ENCODE peak calls at places on chromosomes 11 and 22, in ten cellular contexts. One of them, this sample, is unnamed.

GRCh38 chr11:45921561-45922424 is 663 bp upstream of the LARGE2 start:
- DNase-seq in stimulated activated CD4-positive, alpha-beta T cell treated with anti-CD3 and anti-CD28 coated beads, Interleukin-12 subunit alpha, Interleukin-12 subunit beta, amount 100 ng/mL, for 4 hours: no peak
- DNase-seq in cerebellar cortex: no peak
- DNase-seq in neuronal stem cell: peak
- DNase-seq in frontal cortex: no peak
- DNase-seq in cardiac septum: peak
- DNase-seq in dermis blood vessel endothelial cell: no peak
- DNase-seq in endothelial cell: no peak
- DNase-seq in NCI-H446 treated with DMSO at 0.1 percent for 48 hours: no peak
- DNase-seq in amniotic stem cell: no peak
- DNase-seq in this sample: peak

GRCh38 chr22:22397292-22397870 is 111.2 kb downstream of the ZNF280B start:
- DNase-seq in stimulated activated CD4-positive, alpha-beta T cell treated with anti-CD3 and anti-CD28 coated beads, Interleukin-12 subunit alpha, Interleukin-12 subunit beta, amount 100 ng/mL, for 4 hours: no peak
- DNase-seq in cerebellar cortex: peak
- DNase-seq in neuronal stem cell: no peak
- DNase-seq in frontal cortex: peak
- DNase-seq in cardiac septum: no peak
- DNase-seq in dermis blood vessel endothelial cell: peak
- DNase-seq in endothelial cell: peak
- DNase-seq in NCI-H446 treated with DMSO at 0.1 percent for 48 hours: no peak
- DNase-seq in amniotic stem cell: no peak
- DNase-seq in this sample: no peak

GRCh38 chr11:29333993-29334780 is 682.6 kb downstream of the KCNA4 start:
- DNase-seq in stimulated activated CD4-positive, alpha-beta T cell treated with anti-CD3 and anti-CD28 coated beads, Interleukin-12 subunit alpha, Interleukin-12 subunit beta, amount 100 ng/mL, for 4 hours: no peak
- DNase-seq in cerebellar cortex: peak
- DNase-seq in neuronal stem cell: peak
- DNase-seq in frontal cortex: peak
- DNase-seq in cardiac septum: no peak
- DNase-seq in dermis blood vessel endothelial cell: peak
- DNase-seq in endothelial cell: no peak
- DNase-seq in NCI-H446 treated with DMSO at 0.1 percent for 48 hours: no peak
- DNase-seq in amniotic stem cell: no peak
- DNase-seq in this sample: no peak

GRCh38 chr11:61912530-61912898 is 4.9 kb downstream of the RAB3IL1 start:
- DNase-seq in stimulated activated CD4-positive, alpha-beta T cell treated with anti-CD3 and anti-CD28 coated beads, Interleukin-12 subunit alpha, Interleukin-12 subunit beta, amount 100 ng/mL, for 4 hours: no peak
- DNase-seq in cerebellar cortex: no peak
- DNase-seq in neuronal stem cell: no peak
- DNase-seq in frontal cortex: no peak
- DNase-seq in cardiac septum: peak
- DNase-seq in dermis blood vessel endothelial cell: no peak
- DNase-seq in endothelial cell: no peak
- DNase-seq in NCI-H446 treated with DMSO at 0.1 percent for 48 hours: no peak
- DNase-seq in amniotic stem cell: no peak
- DNase-seq in this sample: no peak

GRCh38 chr11:44840526-44840925 is 110.2 kb downstream of the TP53I11 start:
- DNase-seq in stimulated activated CD4-positive, alpha-beta T cell treated with anti-CD3 and anti-CD28 coated beads, Interleukin-12 subunit alpha, Interleukin-12 subunit beta, amount 100 ng/mL, for 4 hours: no peak
- DNase-seq in cerebellar cortex: peak
- DNase-seq in neuronal stem cell: no peak
- DNase-seq in frontal cortex: no peak
- DNase-seq in cardiac septum: no peak
- DNase-seq in dermis blood vessel endothelial cell: no peak
- DNase-seq in endothelial cell: no peak
- DNase-seq in NCI-H446 treated with DMSO at 0.1 percent for 48 hours: peak
- DNase-seq in amniotic stem cell: no peak
- DNase-seq in this sample: no peak

GRCh38 chr22:37024339-37025157 is 5.0 kb downstream of the MPST start:
- DNase-seq in stimulated activated CD4-positive, alpha-beta T cell treated with anti-CD3 and anti-CD28 coated beads, Interleukin-12 subunit alpha, Interleukin-12 subunit beta, amount 100 ng/mL, for 4 hours: no peak
- DNase-seq in cerebellar cortex: no peak
- DNase-seq in neuronal stem cell: no peak
- DNase-seq in frontal cortex: no peak
- DNase-seq in cardiac septum: no peak
- DNase-seq in dermis blood vessel endothelial cell: no peak
- DNase-seq in endothelial cell: no peak
- DNase-seq in NCI-H446 treated with DMSO at 0.1 percent for 48 hours: no peak
- DNase-seq in amniotic stem cell: no peak
- DNase-seq in this sample: no peak

GRCh38 chr22:18119409-18120110 is 9.0 kb downstream of the TUBA8 start:
- DNase-seq in stimulated activated CD4-positive, alpha-beta T cell treated with anti-CD3 and anti-CD28 coated beads, Interleukin-12 subunit alpha, Interleukin-12 subunit beta, amount 100 ng/mL, for 4 hours: no peak
- DNase-seq in cerebellar cortex: no peak
- DNase-seq in neuronal stem cell: no peak
- DNase-seq in frontal cortex: no peak
- DNase-seq in cardiac septum: no peak
- DNase-seq in dermis blood vessel endothelial cell: no peak
- DNase-seq in endothelial cell: no peak
- DNase-seq in NCI-H446 treated with DMSO at 0.1 percent for 48 hours: no peak
- DNase-seq in amniotic stem cell: no peak
- DNase-seq in this sample: no peak

GRCh38 chr22:36409911-36410756 is 22.4 kb upstream of the MYH9 start:
- DNase-seq in stimulated activated CD4-positive, alpha-beta T cell treated with anti-CD3 and anti-CD28 coated beads, Interleukin-12 subunit alpha, Interleukin-12 subunit beta, amount 100 ng/mL, for 4 hours: peak
- DNase-seq in cerebellar cortex: peak
- DNase-seq in neuronal stem cell: peak
- DNase-seq in frontal cortex: peak
- DNase-seq in cardiac septum: peak
- DNase-seq in dermis blood vessel endothelial cell: peak
- DNase-seq in endothelial cell: peak
- DNase-seq in NCI-H446 treated with DMSO at 0.1 percent for 48 hours: no peak
- DNase-seq in amniotic stem cell: no peak
- DNase-seq in this sample: peak

GRCh38 chr22:42977574-42977973 is 37.4 kb downstream of the PACSIN2 start:
- DNase-seq in stimulated activated CD4-positive, alpha-beta T cell treated with anti-CD3 and anti-CD28 coated beads, Interleukin-12 subunit alpha, Interleukin-12 subunit beta, amount 100 ng/mL, for 4 hours: no peak
- DNase-seq in cerebellar cortex: no peak
- DNase-seq in neuronal stem cell: no peak
- DNase-seq in frontal cortex: no peak
- DNase-seq in cardiac septum: no peak
- DNase-seq in dermis blood vessel endothelial cell: peak
- DNase-seq in endothelial cell: no peak
- DNase-seq in NCI-H446 treated with DMSO at 0.1 percent for 48 hours: no peak
- DNase-seq in amniotic stem cell: no peak
- DNase-seq in this sample: no peak

GRCh38 chr11:79332017-79332416 is 108.8 kb downstream of the TENM4 start:
- DNase-seq in stimulated activated CD4-positive, alpha-beta T cell treated with anti-CD3 and anti-CD28 coated beads, Interleukin-12 subunit alpha, Interleukin-12 subunit beta, amount 100 ng/mL, for 4 hours: no peak
- DNase-seq in cerebellar cortex: peak
- DNase-seq in neuronal stem cell: no peak
- DNase-seq in frontal cortex: no peak
- DNase-seq in cardiac septum: no peak
- DNase-seq in dermis blood vessel endothelial cell: no peak
- DNase-seq in endothelial cell: no peak
- DNase-seq in NCI-H446 treated with DMSO at 0.1 percent for 48 hours: no peak
- DNase-seq in amniotic stem cell: no peak
- DNase-seq in this sample: no peak

GRCh38 chr11:110711776-110712642 is at the start of gene ARHGAP20:
- DNase-seq in stimulated activated CD4-positive, alpha-beta T cell treated with anti-CD3 and anti-CD28 coated beads, Interleukin-12 subunit alpha, Interleukin-12 subunit beta, amount 100 ng/mL, for 4 hours: peak
- DNase-seq in cerebellar cortex: peak
- DNase-seq in neuronal stem cell: peak
- DNase-seq in frontal cortex: peak
- DNase-seq in cardiac septum: peak
- DNase-seq in dermis blood vessel endothelial cell: peak
- DNase-seq in endothelial cell: peak
- DNase-seq in NCI-H446 treated with DMSO at 0.1 percent for 48 hours: peak
- DNase-seq in amniotic stem cell: no peak
- DNase-seq in this sample: no peak

GRCh38 chr11:113387605-113388211 is at the start of gene ANKK1:
- DNase-seq in stimulated activated CD4-positive, alpha-beta T cell treated with anti-CD3 and anti-CD28 coated beads, Interleukin-12 subunit alpha, Interleukin-12 subunit beta, amount 100 ng/mL, for 4 hours: no peak
- DNase-seq in cerebellar cortex: no peak
- DNase-seq in neuronal stem cell: peak
- DNase-seq in frontal cortex: no peak
- DNase-seq in cardiac septum: no peak
- DNase-seq in dermis blood vessel endothelial cell: peak
- DNase-seq in endothelial cell: peak
- DNase-seq in NCI-H446 treated with DMSO at 0.1 percent for 48 hours: no peak
- DNase-seq in amniotic stem cell: no peak
- DNase-seq in this sample: peak

GRCh38 chr11:8253566-8253965 is 10.1 kb downstream of the LMO1 start:
- DNase-seq in stimulated activated CD4-positive, alpha-beta T cell treated with anti-CD3 and anti-CD28 coated beads, Interleukin-12 subunit alpha, Interleukin-12 subunit beta, amount 100 ng/mL, for 4 hours: no peak
- DNase-seq in cerebellar cortex: no peak
- DNase-seq in neuronal stem cell: no peak
- DNase-seq in frontal cortex: no peak
- DNase-seq in cardiac septum: peak
- DNase-seq in dermis blood vessel endothelial cell: no peak
- DNase-seq in endothelial cell: no peak
- DNase-seq in NCI-H446 treated with DMSO at 0.1 percent for 48 hours: no peak
- DNase-seq in amniotic stem cell: no peak
- DNase-seq in this sample: no peak

GRCh38 chr11:33701831-33702230 is 1.2 kb upstream of the C11orf91 start:
- DNase-seq in stimulated activated CD4-positive, alpha-beta T cell treated with anti-CD3 and anti-CD28 coated beads, Interleukin-12 subunit alpha, Interleukin-12 subunit beta, amount 100 ng/mL, for 4 hours: no peak
- DNase-seq in cerebellar cortex: no peak
- DNase-seq in neuronal stem cell: no peak
- DNase-seq in frontal cortex: no peak
- DNase-seq in cardiac septum: no peak
- DNase-seq in dermis blood vessel endothelial cell: peak
- DNase-seq in endothelial cell: no peak
- DNase-seq in NCI-H446 treated with DMSO at 0.1 percent for 48 hours: no peak
- DNase-seq in amniotic stem cell: no peak
- DNase-seq in this sample: no peak

GRCh38 chr11:117828641-117829368 is 4.3 kb upstream of the FXYD2 start:
- DNase-seq in stimulated activated CD4-positive, alpha-beta T cell treated with anti-CD3 and anti-CD28 coated beads, Interleukin-12 subunit alpha, Interleukin-12 subunit beta, amount 100 ng/mL, for 4 hours: peak
- DNase-seq in cerebellar cortex: no peak
- DNase-seq in neuronal stem cell: no peak
- DNase-seq in frontal cortex: no peak
- DNase-seq in cardiac septum: peak
- DNase-seq in dermis blood vessel endothelial cell: peak
- DNase-seq in endothelial cell: no peak
- DNase-seq in NCI-H446 treated with DMSO at 0.1 percent for 48 hours: no peak
- DNase-seq in amniotic stem cell: no peak
- DNase-seq in this sample: peak

GRCh38 chr11:121870202-121871045 is 245.6 kb downstream of the BLID start:
- DNase-seq in stimulated activated CD4-positive, alpha-beta T cell treated with anti-CD3 and anti-CD28 coated beads, Interleukin-12 subunit alpha, Interleukin-12 subunit beta, amount 100 ng/mL, for 4 hours: no peak
- DNase-seq in cerebellar cortex: no peak
- DNase-seq in neuronal stem cell: no peak
- DNase-seq in frontal cortex: no peak
- DNase-seq in cardiac septum: no peak
- DNase-seq in dermis blood vessel endothelial cell: no peak
- DNase-seq in endothelial cell: no peak
- DNase-seq in NCI-H446 treated with DMSO at 0.1 percent for 48 hours: no peak
- DNase-seq in amniotic stem cell: no peak
- DNase-seq in this sample: no peak

GRCh38 chr11:99739464-99740089 is 718.8 kb downstream of the CNTN5 start:
- DNase-seq in stimulated activated CD4-positive, alpha-beta T cell treated with anti-CD3 and anti-CD28 coated beads, Interleukin-12 subunit alpha, Interleukin-12 subunit beta, amount 100 ng/mL, for 4 hours: no peak
- DNase-seq in cerebellar cortex: no peak
- DNase-seq in neuronal stem cell: peak
- DNase-seq in frontal cortex: peak
- DNase-seq in cardiac septum: no peak
- DNase-seq in dermis blood vessel endothelial cell: peak
- DNase-seq in endothelial cell: peak
- DNase-seq in NCI-H446 treated with DMSO at 0.1 percent for 48 hours: peak
- DNase-seq in amniotic stem cell: no peak
- DNase-seq in this sample: no peak

GRCh38 chr11:120884290-120885020 is 139.4 kb upstream of the TBCEL start:
- DNase-seq in stimulated activated CD4-positive, alpha-beta T cell treated with anti-CD3 and anti-CD28 coated beads, Interleukin-12 subunit alpha, Interleukin-12 subunit beta, amount 100 ng/mL, for 4 hours: no peak
- DNase-seq in cerebellar cortex: no peak
- DNase-seq in neuronal stem cell: no peak
- DNase-seq in frontal cortex: no peak
- DNase-seq in cardiac septum: no peak
- DNase-seq in dermis blood vessel endothelial cell: no peak
- DNase-seq in endothelial cell: no peak
- DNase-seq in NCI-H446 treated with DMSO at 0.1 percent for 48 hours: no peak
- DNase-seq in amniotic stem cell: no peak
- DNase-seq in this sample: no peak

GRCh38 chr11:32176223-32176811 is 85.4 kb downstream of the RCN1 start:
- DNase-seq in stimulated activated CD4-positive, alpha-beta T cell treated with anti-CD3 and anti-CD28 coated beads, Interleukin-12 subunit alpha, Interleukin-12 subunit beta, amount 100 ng/mL, for 4 hours: peak
- DNase-seq in cerebellar cortex: peak
- DNase-seq in neuronal stem cell: peak
- DNase-seq in frontal cortex: peak
- DNase-seq in cardiac septum: no peak
- DNase-seq in dermis blood vessel endothelial cell: peak
- DNase-seq in endothelial cell: peak
- DNase-seq in NCI-H446 treated with DMSO at 0.1 percent for 48 hours: peak
- DNase-seq in amniotic stem cell: peak
- DNase-seq in this sample: peak

GRCh38 chr11:19367051-19367709 is 126.4 kb upstream of the E2F8 start:
- DNase-seq in stimulated activated CD4-positive, alpha-beta T cell treated with anti-CD3 and anti-CD28 coated beads, Interleukin-12 subunit alpha, Interleukin-12 subunit beta, amount 100 ng/mL, for 4 hours: no peak
- DNase-seq in cerebellar cortex: no peak
- DNase-seq in neuronal stem cell: no peak
- DNase-seq in frontal cortex: no peak
- DNase-seq in cardiac septum: no peak
- DNase-seq in dermis blood vessel endothelial cell: peak
- DNase-seq in endothelial cell: no peak
- DNase-seq in NCI-H446 treated with DMSO at 0.1 percent for 48 hours: peak
- DNase-seq in amniotic stem cell: no peak
- DNase-seq in this sample: no peak

GRCh38 chr11:121611242-121611641 is 158.5 kb upstream of the SORL1-AS1 start:
- DNase-seq in stimulated activated CD4-positive, alpha-beta T cell treated with anti-CD3 and anti-CD28 coated beads, Interleukin-12 subunit alpha, Interleukin-12 subunit beta, amount 100 ng/mL, for 4 hours: no peak
- DNase-seq in cerebellar cortex: no peak
- DNase-seq in neuronal stem cell: no peak
- DNase-seq in frontal cortex: no peak
- DNase-seq in cardiac septum: no peak
- DNase-seq in dermis blood vessel endothelial cell: no peak
- DNase-seq in endothelial cell: no peak
- DNase-seq in NCI-H446 treated with DMSO at 0.1 percent for 48 hours: no peak
- DNase-seq in amniotic stem cell: no peak
- DNase-seq in this sample: no peak

GRCh38 chr11:122232985-122233384 is 117.0 kb upstream of the BLID start:
- DNase-seq in stimulated activated CD4-positive, alpha-beta T cell treated with anti-CD3 and anti-CD28 coated beads, Interleukin-12 subunit alpha, Interleukin-12 subunit beta, amount 100 ng/mL, for 4 hours: no peak
- DNase-seq in cerebellar cortex: no peak
- DNase-seq in neuronal stem cell: no peak
- DNase-seq in frontal cortex: no peak
- DNase-seq in cardiac septum: no peak
- DNase-seq in dermis blood vessel endothelial cell: no peak
- DNase-seq in endothelial cell: no peak
- DNase-seq in NCI-H446 treated with DMSO at 0.1 percent for 48 hours: no peak
- DNase-seq in amniotic stem cell: no peak
- DNase-seq in this sample: no peak

GRCh38 chr11:16938061-16938460 is 76.2 kb downstream of the PLEKHA7 start:
- DNase-seq in stimulated activated CD4-positive, alpha-beta T cell treated with anti-CD3 and anti-CD28 coated beads, Interleukin-12 subunit alpha, Interleukin-12 subunit beta, amount 100 ng/mL, for 4 hours: no peak
- DNase-seq in cerebellar cortex: no peak
- DNase-seq in neuronal stem cell: no peak
- DNase-seq in frontal cortex: no peak
- DNase-seq in cardiac septum: no peak
- DNase-seq in dermis blood vessel endothelial cell: no peak
- DNase-seq in endothelial cell: no peak
- DNase-seq in NCI-H446 treated with DMSO at 0.1 percent for 48 hours: no peak
- DNase-seq in amniotic stem cell: no peak
- DNase-seq in this sample: no peak

GRCh38 chr11:76208829-76209670 is 2.7 kb upstream of the WNT11 start:
- DNase-seq in stimulated activated CD4-positive, alpha-beta T cell treated with anti-CD3 and anti-CD28 coated beads, Interleukin-12 subunit alpha, Interleukin-12 subunit beta, amount 100 ng/mL, for 4 hours: peak
- DNase-seq in cerebellar cortex: peak
- DNase-seq in neuronal stem cell: peak
- DNase-seq in frontal cortex: peak
- DNase-seq in cardiac septum: peak
- DNase-seq in dermis blood vessel endothelial cell: peak
- DNase-seq in endothelial cell: peak
- DNase-seq in NCI-H446 treated with DMSO at 0.1 percent for 48 hours: no peak
- DNase-seq in amniotic stem cell: no peak
- DNase-seq in this sample: no peak

GRCh38 chr11:12075822-12076821 is 34.3 kb upstream of the MICAL2 start:
- DNase-seq in stimulated activated CD4-positive, alpha-beta T cell treated with anti-CD3 and anti-CD28 coated beads, Interleukin-12 subunit alpha, Interleukin-12 subunit beta, amount 100 ng/mL, for 4 hours: no peak
- DNase-seq in cerebellar cortex: peak
- DNase-seq in neuronal stem cell: no peak
- DNase-seq in frontal cortex: no peak
- DNase-seq in cardiac septum: no peak
- DNase-seq in dermis blood vessel endothelial cell: no peak
- DNase-seq in endothelial cell: no peak
- DNase-seq in NCI-H446 treated with DMSO at 0.1 percent for 48 hours: no peak
- DNase-seq in amniotic stem cell: peak
- DNase-seq in this sample: no peak

GRCh38 chr11:86565787-86566186 is 106.6 kb downstream of the ME3 start:
- DNase-seq in stimulated activated CD4-positive, alpha-beta T cell treated with anti-CD3 and anti-CD28 coated beads, Interleukin-12 subunit alpha, Interleukin-12 subunit beta, amount 100 ng/mL, for 4 hours: no peak
- DNase-seq in cerebellar cortex: no peak
- DNase-seq in neuronal stem cell: no peak
- DNase-seq in frontal cortex: no peak
- DNase-seq in cardiac septum: no peak
- DNase-seq in dermis blood vessel endothelial cell: no peak
- DNase-seq in endothelial cell: no peak
- DNase-seq in NCI-H446 treated with DMSO at 0.1 percent for 48 hours: no peak
- DNase-seq in amniotic stem cell: no peak
- DNase-seq in this sample: no peak

GRCh38 chr11:111049131-111049530 is 196.4 kb upstream of the POU2AF2 start:
- DNase-seq in stimulated activated CD4-positive, alpha-beta T cell treated with anti-CD3 and anti-CD28 coated beads, Interleukin-12 subunit alpha, Interleukin-12 subunit beta, amount 100 ng/mL, for 4 hours: no peak
- DNase-seq in cerebellar cortex: no peak
- DNase-seq in neuronal stem cell: no peak
- DNase-seq in frontal cortex: no peak
- DNase-seq in cardiac septum: no peak
- DNase-seq in dermis blood vessel endothelial cell: no peak
- DNase-seq in endothelial cell: no peak
- DNase-seq in NCI-H446 treated with DMSO at 0.1 percent for 48 hours: no peak
- DNase-seq in amniotic stem cell: no peak
- DNase-seq in this sample: no peak

GRCh38 chr11:78549624-78550409 is 24.8 kb downstream of the NARS2 start:
- DNase-seq in stimulated activated CD4-positive, alpha-beta T cell treated with anti-CD3 and anti-CD28 coated beads, Interleukin-12 subunit alpha, Interleukin-12 subunit beta, amount 100 ng/mL, for 4 hours: no peak
- DNase-seq in cerebellar cortex: no peak
- DNase-seq in neuronal stem cell: no peak
- DNase-seq in frontal cortex: no peak
- DNase-seq in cardiac septum: no peak
- DNase-seq in dermis blood vessel endothelial cell: no peak
- DNase-seq in endothelial cell: no peak
- DNase-seq in NCI-H446 treated with DMSO at 0.1 percent for 48 hours: no peak
- DNase-seq in amniotic stem cell: no peak
- DNase-seq in this sample: no peak